ENCODE peak calls at places on chromosome 19, in four cellular contexts. One of them, this sample, is unnamed.

GRCh38 chr19:9828551-9829063 is 889 bp downstream of the UBL5 start:
- DNase-seq in neural progenitor cell: no peak
- DNase-seq in colonic mucosa: no peak
- DNase-seq in esophagus squamous epithelium: no peak
- DNase-seq in this sample: no peak

GRCh38 chr19:2609389-2610116 is 92.9 kb downstream of the GNG7 start:
- DNase-seq in neural progenitor cell: no peak
- DNase-seq in esophagus squamous epithelium: no peak
- DNase-seq in colonic mucosa: no peak
- DNase-seq in this sample: no peak

GRCh38 chr19:41995959-41996797 is 2.1 kb upstream of the ATP1A3 start:
- DNase-seq in esophagus squamous epithelium: no peak
- DNase-seq in neural progenitor cell: peak
- DNase-seq in colonic mucosa: no peak
- DNase-seq in this sample: no peak

GRCh38 chr19:18657590-18658365 is 20.9 kb downstream of the KLHL26 start:
- DNase-seq in neural progenitor cell: peak
- DNase-seq in colonic mucosa: no peak
- DNase-seq in esophagus squamous epithelium: no peak
- DNase-seq in this sample: peak

GRCh38 chr19:49851456-49852259 is 699 bp downstream of the PTOV1 start:
- DNase-seq in colonic mucosa: peak
- DNase-seq in neural progenitor cell: peak
- DNase-seq in esophagus squamous epithelium: no peak
- DNase-seq in this sample: no peak

GRCh38 chr19:920051-920857 is 3.1 kb downstream of the KISS1R start:
- DNase-seq in colonic mucosa: no peak
- DNase-seq in esophagus squamous epithelium: no peak
- DNase-seq in neural progenitor cell: peak
- DNase-seq in this sample: no peak

GRCh38 chr19:34274827-34275625 is 20.7 kb downstream of the GARRE1 start:
- DNase-seq in colonic mucosa: no peak
- DNase-seq in neural progenitor cell: no peak
- DNase-seq in esophagus squamous epithelium: no peak
- DNase-seq in this sample: peak

GRCh38 chr19:4682417-4683200 is 12.5 kb upstream of the MYDGF start:
- DNase-seq in esophagus squamous epithelium: no peak
- DNase-seq in colonic mucosa: no peak
- DNase-seq in neural progenitor cell: no peak
- DNase-seq in this sample: no peak

GRCh38 chr19:29761575-29762225 is 46.6 kb upstream of the C19orf12 start:
- DNase-seq in colonic mucosa: peak
- DNase-seq in esophagus squamous epithelium: no peak
- DNase-seq in neural progenitor cell: no peak
- DNase-seq in this sample: no peak

GRCh38 chr19:45717131-45717982 is 13.3 kb downstream of the FBXO46 start:
- DNase-seq in colonic mucosa: peak
- DNase-seq in neural progenitor cell: peak
- DNase-seq in esophagus squamous epithelium: peak
- DNase-seq in this sample: peak

GRCh38 chr19:29831041-29831548 is 19.3 kb downstream of the CCNE1 start:
- DNase-seq in esophagus squamous epithelium: no peak
- DNase-seq in colonic mucosa: no peak
- DNase-seq in neural progenitor cell: no peak
- DNase-seq in this sample: no peak

GRCh38 chr19:30565680-30566079 is 193.5 kb downstream of the ZNF536 start:
- DNase-seq in colonic mucosa: no peak
- DNase-seq in neural progenitor cell: no peak
- DNase-seq in esophagus squamous epithelium: no peak
- DNase-seq in this sample: no peak

GRCh38 chr19:35903550-35904179 is 1.3 kb downstream of the HCST start:
- DNase-seq in neural progenitor cell: peak
- DNase-seq in colonic mucosa: peak
- DNase-seq in esophagus squamous epithelium: peak
- DNase-seq in this sample: no peak

GRCh38 chr19:35902870-35903475 is 644 bp downstream of the HCST start:
- DNase-seq in neural progenitor cell: no peak
- DNase-seq in colonic mucosa: no peak
- DNase-seq in esophagus squamous epithelium: no peak
- DNase-seq in this sample: no peak

GRCh38 chr19:35904312-35905068 is 2.2 kb downstream of the HCST start:
- DNase-seq in colonic mucosa: no peak
- DNase-seq in esophagus squamous epithelium: no peak
- DNase-seq in neural progenitor cell: no peak
- DNase-seq in this sample: no peak

GRCh38 chr19:35907377-35907745 is 734 bp downstream of the TYROBP start:
- DNase-seq in neural progenitor cell: no peak
- DNase-seq in esophagus squamous epithelium: no peak
- DNase-seq in colonic mucosa: no peak
- DNase-seq in this sample: no peak

DNA sequence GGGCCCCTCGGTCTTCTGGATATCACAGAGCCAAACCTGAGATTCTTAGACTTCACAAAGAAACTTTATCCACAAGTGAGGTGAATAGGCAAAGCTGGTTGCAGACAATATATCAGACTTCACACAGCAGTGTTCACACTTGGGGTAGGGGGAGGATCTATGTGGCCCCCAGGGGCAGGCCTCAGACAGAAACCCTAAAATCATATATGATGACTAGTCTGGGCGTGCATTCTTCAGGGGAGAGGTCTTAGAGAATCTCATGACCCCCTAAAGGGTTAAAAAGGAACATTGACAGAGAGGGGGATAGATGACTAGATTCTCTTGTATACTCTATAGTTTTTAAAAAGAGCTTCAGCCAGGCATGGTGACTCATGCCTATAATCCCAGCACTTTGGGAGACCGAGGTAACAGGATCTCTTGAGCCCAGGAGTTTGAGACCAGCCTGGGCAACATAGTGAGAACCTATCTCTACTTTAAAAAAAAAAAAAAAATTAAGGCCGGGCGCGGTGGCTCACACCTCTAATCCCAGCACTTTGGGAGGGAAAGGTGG is 2.8 kb downstream of the TYROBP start:
- DNase-seq in esophagus squamous epithelium: no peak
- DNase-seq in colonic mucosa: no peak
- DNase-seq in neural progenitor cell: no peak
- DNase-seq in this sample: no peak
- TF ChIP-seq CTCF in esophagus squamous epithelium: no peak
- TF ChIP-seq CTCF in colonic mucosa: no peak
- TF ChIP-seq CTCF in neural progenitor cell: no peak
- TF ChIP-seq CTCF in this sample: no peak

GRCh38 chr19:46727757-46728156 is 10.8 kb upstream of the PRKD2 start:
- DNase-seq in colonic mucosa: no peak
- DNase-seq in neural progenitor cell: no peak
- DNase-seq in esophagus squamous epithelium: no peak
- DNase-seq in this sample: no peak
- H3K27ac ChIP-seq in colonic mucosa: no peak
- H3K27ac ChIP-seq in neural progenitor cell: no peak
- H3K27ac ChIP-seq in esophagus squamous epithelium: no peak
- H3K27ac ChIP-seq in this sample: no peak

GRCh38 chr19:40610396-40611064 is 9.4 kb downstream of the LTBP4 start:
- DNase-seq in neural progenitor cell: peak
- DNase-seq in esophagus squamous epithelium: no peak
- DNase-seq in colonic mucosa: peak
- DNase-seq in this sample: no peak
- H3K4me3 ChIP-seq in neural progenitor cell: peak
- H3K4me3 ChIP-seq in esophagus squamous epithelium: peak
- H3K4me3 ChIP-seq in colonic mucosa: peak
- H3K4me3 ChIP-seq in this sample: no peak

DNA sequence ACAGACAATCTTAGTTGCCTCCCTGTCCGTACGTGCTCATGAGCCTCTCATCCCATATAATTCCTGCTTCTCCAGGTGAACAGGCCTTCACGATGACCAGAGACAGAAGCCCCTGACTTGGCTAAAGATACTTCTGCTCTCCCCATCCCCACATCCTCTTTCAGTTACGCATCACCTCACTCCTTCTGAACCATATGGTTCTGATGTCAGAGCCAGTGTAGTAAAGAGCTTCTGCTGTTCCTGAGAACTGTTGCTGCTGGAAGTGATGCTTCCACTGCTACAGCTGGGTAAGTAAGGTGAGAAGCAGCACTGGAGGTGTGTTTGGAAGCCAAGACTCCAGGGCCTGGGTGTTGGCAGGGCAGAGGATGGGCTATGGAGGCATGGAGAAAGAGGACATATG is 12.9 kb downstream of the SIGLECL1 start:
- DNase-seq in esophagus squamous epithelium: no peak
- DNase-seq in neural progenitor cell: no peak
- DNase-seq in colonic mucosa: no peak
- DNase-seq in this sample: no peak
- TF ChIP-seq CTCF in esophagus squamous epithelium: no peak
- TF ChIP-seq CTCF in neural progenitor cell: no peak
- TF ChIP-seq CTCF in colonic mucosa: no peak
- TF ChIP-seq CTCF in this sample: no peak

GRCh38 chr19:48681127-48681470 is 8.3 kb upstream of the NTN5 start:
- DNase-seq in neural progenitor cell: no peak
- DNase-seq in esophagus squamous epithelium: no peak
- DNase-seq in colonic mucosa: no peak
- DNase-seq in this sample: peak
- H3K27ac ChIP-seq in neural progenitor cell: no peak
- H3K27ac ChIP-seq in esophagus squamous epithelium: no peak
- H3K27ac ChIP-seq in colonic mucosa: no peak
- H3K27ac ChIP-seq in this sample: peak

GRCh38 chr19:55441319-55441691 is 1.8 kb downstream of the SHISA7 start:
- DNase-seq in esophagus squamous epithelium: no peak
- DNase-seq in colonic mucosa: no peak
- DNase-seq in neural progenitor cell: no peak
- DNase-seq in this sample: no peak
- H3K4me3 ChIP-seq in esophagus squamous epithelium: no peak
- H3K4me3 ChIP-seq in colonic mucosa: no peak
- H3K4me3 ChIP-seq in neural progenitor cell: no peak
- H3K4me3 ChIP-seq in this sample: no peak

DNA sequence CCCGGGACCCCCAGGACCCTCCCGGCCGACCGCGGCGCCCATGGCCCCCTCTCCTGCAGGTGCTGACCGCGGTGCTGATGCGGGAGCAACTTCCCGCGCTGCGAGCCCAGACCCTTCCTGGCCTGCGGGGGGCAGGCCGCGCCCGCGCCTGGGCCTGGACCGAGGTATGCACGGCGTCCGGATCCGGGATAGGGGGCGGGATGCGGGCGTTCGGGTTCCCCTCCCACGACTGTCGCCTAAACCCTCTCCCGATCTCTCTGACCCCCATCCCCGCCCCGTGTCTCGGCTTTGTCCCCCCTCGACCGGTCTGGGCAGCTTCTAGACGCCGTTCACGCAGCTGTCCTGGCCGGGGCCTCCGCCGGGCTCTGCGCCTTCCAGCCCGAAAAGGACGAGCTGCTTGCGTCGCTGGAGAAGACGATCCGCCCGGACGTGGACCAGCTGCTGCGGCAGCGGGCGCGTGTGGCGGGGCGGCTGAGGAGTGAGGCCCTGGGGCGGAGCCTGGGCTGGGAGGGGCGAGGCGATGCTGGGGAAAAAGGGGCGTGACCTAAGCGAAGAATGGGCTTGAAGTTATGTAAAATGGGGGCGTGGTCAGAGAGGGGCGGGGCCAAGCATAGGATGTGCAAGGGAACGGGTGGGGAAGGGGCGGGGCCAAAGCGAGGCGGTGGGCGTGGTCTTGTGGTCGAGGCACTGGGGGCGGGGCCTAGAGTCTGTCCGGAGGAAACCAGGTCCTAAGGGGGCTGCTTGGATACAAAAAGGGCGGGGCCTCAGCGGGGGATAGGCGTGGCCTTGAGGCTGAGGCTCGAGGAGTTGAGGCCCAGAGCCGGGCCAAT is 15.9 kb upstream of the COLGALT1 start:
- DNase-seq in esophagus squamous epithelium: peak
- DNase-seq in colonic mucosa: peak
- DNase-seq in neural progenitor cell: peak
- DNase-seq in this sample: peak
- TF ChIP-seq CTCF in esophagus squamous epithelium: peak
- TF ChIP-seq CTCF in colonic mucosa: no peak
- TF ChIP-seq CTCF in neural progenitor cell: peak
- TF ChIP-seq CTCF in this sample: peak

DNA sequence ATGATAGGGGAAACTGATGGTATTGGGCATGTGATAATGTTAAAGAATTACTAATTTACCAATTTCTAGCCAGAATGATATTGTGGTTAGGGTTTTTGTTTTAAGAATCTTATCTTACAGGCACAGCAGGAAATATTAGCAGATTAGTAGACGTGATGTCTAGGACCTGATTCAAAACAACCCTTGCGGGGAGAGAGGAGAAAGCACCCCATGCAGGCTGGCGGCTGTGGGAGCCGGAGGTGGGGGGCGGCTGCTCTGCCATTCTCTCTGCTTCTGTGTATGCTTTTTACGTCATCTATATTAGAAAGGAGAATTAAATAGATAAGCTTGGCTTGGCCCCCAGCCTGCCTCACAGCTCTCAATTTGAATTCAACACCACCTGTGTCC is 41.5 kb downstream of the MLLT1 start:
- DNase-seq in colonic mucosa: no peak
- DNase-seq in neural progenitor cell: no peak
- DNase-seq in esophagus squamous epithelium: no peak
- DNase-seq in this sample: no peak
- H3K27ac ChIP-seq in colonic mucosa: no peak
- H3K27ac ChIP-seq in neural progenitor cell: no peak
- H3K27ac ChIP-seq in esophagus squamous epithelium: peak
- H3K27ac ChIP-seq in this sample: no peak

GRCh38 chr19:38684862-38685665 is 37.6 kb downstream of the ACTN4 start:
- DNase-seq in neural progenitor cell: peak
- DNase-seq in colonic mucosa: no peak
- DNase-seq in esophagus squamous epithelium: no peak
- DNase-seq in this sample: no peak
- H3K4me3 ChIP-seq in neural progenitor cell: peak
- H3K4me3 ChIP-seq in colonic mucosa: no peak
- H3K4me3 ChIP-seq in esophagus squamous epithelium: no peak
- H3K4me3 ChIP-seq in this sample: no peak

GRCh38 chr19:23439623-23440022 is 44.4 kb upstream of the ZNF91 start:
- DNase-seq in colonic mucosa: no peak
- DNase-seq in esophagus squamous epithelium: no peak
- DNase-seq in neural progenitor cell: no peak
- DNase-seq in this sample: no peak
- TF ChIP-seq CTCF in colonic mucosa: no peak
- TF ChIP-seq CTCF in esophagus squamous epithelium: no peak
- TF ChIP-seq CTCF in neural progenitor cell: no peak
- TF ChIP-seq CTCF in this sample: peak